ENCODE peak calls at places on chromosomes 3 and 15, in ten cellular contexts. V, B, C, D, Q, X, H, M, R and N are unnamed samples.

GRCh38 chr15:94524565-94524964 is 293.2 kb downstream of the MCTP2 start:
- DNase-seq in Q (no peak), H (no peak), X (no peak), R (no peak), B (no peak), M (no peak), C (peak; percentile 78), D (no peak), V (no peak), N (no peak)

GRCh38 chr3:150242220-150242938 is 165.7 kb upstream of the TSC22D2 start:
- DNase-seq in V (no peak), C (no peak), B (no peak), H (no peak), Q (no peak), R (no peak), M (no peak), D (no peak), X (no peak), N (no peak)

GRCh38 chr15:70065006-70065722 is 32.6 kb downstream of the TLE3 start:
- DNase-seq in X (no peak), H (no peak), C (no peak), R (no peak), M (no peak), Q (no peak), D (no peak), V (no peak), B (no peak), N (no peak)

GRCh38 chr3:158791259-158791920 is 10.5 kb upstream of the MFSD1 start:
- DNase-seq in M (no peak), B (peak; percentile 88), X (peak; percentile 51), H (no peak), V (no peak), D (peak; percentile 75), Q (no peak), C (peak; percentile 59), R (peak; percentile 67), N (peak; percentile 11)

GRCh38 chr15:60128000-60128376 is 123.9 kb downstream of the FOXB1 start:
- DNase-seq in X (no peak), H (no peak), M (no peak), R (peak; percentile 28), V (no peak), Q (no peak), D (peak; percentile 13), C (no peak), B (peak; percentile 37), N (no peak)

GRCh38 chr3:86982883-86983282 is 8.1 kb downstream of the VGLL3 start:
- DNase-seq in Q (no peak), X (peak; percentile 80), B (peak; percentile 94), C (no peak), R (no peak), V (no peak), D (no peak), H (no peak), M (no peak), N (no peak)

GRCh38 chr3:42182555-42182954 is 83.4 kb downstream of the CCK start:
- DNase-seq in X (peak; percentile 8), H (no peak), V (no peak), R (peak; percentile 66), M (no peak), B (peak; percentile 18), C (no peak), Q (no peak), D (no peak), N (no peak)

GRCh38 chr3:57803647-57804081 is 47.6 kb downstream of the SLMAP start:
- DNase-seq in V (no peak), D (peak; percentile 41), B (peak; percentile 89), H (no peak), R (peak; percentile 86), C (peak; percentile 98), Q (no peak), M (no peak), X (peak; percentile 68), N (no peak)

GRCh38 chr3:56361731-56362130 is 106.5 kb downstream of the ERC2 start:
- DNase-seq in R (no peak), H (no peak), X (no peak), V (no peak), D (no peak), M (no peak), C (peak; percentile 58), Q (no peak), B (no peak), N (no peak)

GRCh38 chr3:194928183-194928736 is 242.6 kb downstream of the FAM43A start:
- DNase-seq in D (no peak), B (peak; percentile 41), H (no peak), Q (no peak), V (peak; percentile 11), X (no peak), R (peak; percentile 36), M (no peak), C (peak; percentile 60), N (no peak)

GRCh38 chr3:194925614-194926013 is 239.9 kb downstream of the FAM43A start:
- DNase-seq in C (no peak), B (no peak), D (no peak), H (no peak), R (no peak), Q (no peak), V (peak; percentile 28), X (no peak), M (no peak), N (no peak)

GRCh38 chr3:194931366-194931765 is 245.7 kb downstream of the FAM43A start:
- DNase-seq in M (no peak), X (no peak), H (no peak), D (no peak), V (peak; percentile 52), R (no peak), Q (no peak), B (peak; percentile 39), C (no peak), N (no peak)

GRCh38 chr3:194930439-194931204 is 244.9 kb downstream of the FAM43A start:
- DNase-seq in C (peak; percentile 46), R (peak; percentile 58), M (no peak), H (no peak), B (peak; percentile 92), D (no peak), V (peak; percentile 59), Q (peak; percentile 53), X (peak; percentile 59), N (no peak)

DNA sequence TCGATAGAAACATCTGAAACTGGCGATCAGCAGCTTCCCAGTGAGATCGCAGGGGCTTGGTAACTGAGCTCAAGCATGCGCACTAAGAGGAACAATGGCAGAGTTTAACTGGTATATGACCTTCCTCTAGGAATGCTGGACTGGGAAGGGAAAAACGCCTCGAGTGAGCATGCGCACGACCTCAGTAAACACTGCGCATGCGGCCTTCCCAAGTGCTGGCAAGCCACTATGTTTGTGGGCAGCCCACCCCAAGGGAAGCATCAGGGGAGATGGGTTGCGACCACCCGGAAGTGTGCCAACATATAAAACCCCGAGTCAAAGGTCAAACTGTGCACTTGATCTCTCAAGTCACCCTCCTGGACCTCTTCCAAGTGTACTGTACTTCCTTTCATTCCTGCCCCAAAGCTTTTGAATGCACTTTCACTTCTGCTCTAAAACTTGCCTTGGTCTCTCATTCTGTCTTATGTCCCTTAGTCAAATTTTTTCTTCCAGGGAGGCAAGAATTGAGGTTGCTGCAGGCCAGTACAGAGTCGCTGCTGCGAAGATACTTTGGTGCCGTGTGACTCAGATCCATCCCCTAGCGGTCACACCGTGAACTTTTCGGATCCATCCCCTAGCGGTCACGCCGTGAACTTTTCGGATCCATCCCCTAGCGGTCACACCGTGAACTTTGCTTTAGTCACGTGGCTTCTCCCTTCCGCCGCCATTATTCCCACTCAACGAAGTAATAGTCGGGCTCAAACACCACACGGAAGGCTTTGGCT is 243.3 kb downstream of the FAM43A start:
- DNase-seq in M (peak; percentile 59), B (no peak), H (peak; percentile 23), Q (no peak), C (no peak), X (no peak), R (no peak), D (peak; percentile 33), V (peak; percentile 58), N (no peak)
- TF ChIP-seq CTCF in M (peak; percentile 87), B (peak; percentile 67), H (peak; percentile 68), Q (peak; percentile 43), C (peak; percentile 28), X (peak; percentile 39), R (peak; percentile 83), D (peak; percentile 54), V (no peak), N (no peak)

DNA sequence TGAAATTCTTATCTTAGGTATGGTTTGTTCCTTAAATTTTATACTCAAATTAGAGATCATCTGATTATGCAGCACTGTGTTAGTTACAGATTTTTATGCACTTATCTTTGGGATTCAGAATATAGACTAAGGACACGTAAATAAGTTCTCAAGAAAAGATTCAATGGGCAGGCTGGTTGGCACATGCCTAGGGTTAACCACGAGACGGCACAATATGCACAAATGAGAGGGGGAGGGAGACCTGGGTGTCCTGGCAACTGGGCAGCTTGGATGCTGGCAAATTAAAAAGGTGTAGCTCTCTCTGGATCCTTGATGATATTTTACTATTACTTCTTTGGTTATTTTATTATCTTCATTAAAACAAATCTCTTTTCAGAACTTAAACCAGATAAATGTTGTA is 672 bp downstream of the AADAC start:
- DNase-seq in C (peak; percentile 69), D (no peak), Q (no peak), R (no peak), B (no peak), X (no peak), M (no peak), H (no peak), V (no peak), N (no peak)
- TF ChIP-seq CTCF in C (peak; percentile 7), D (no peak), Q (no peak), R (no peak), B (no peak), X (no peak), M (no peak), H (no peak), V (no peak), N (no peak)

GRCh38 chr3:33884701-33885100 is 86.3 kb downstream of the PDCD6IP start:
- DNase-seq in M (no peak), R (no peak), H (no peak), C (no peak), D (no peak), B (no peak), V (no peak), Q (no peak), X (no peak), N (no peak)
- TF ChIP-seq CTCF in M (no peak), R (no peak), H (no peak), C (no peak), D (no peak), B (no peak), V (no peak), Q (no peak), X (no peak), N (no peak)

DNA sequence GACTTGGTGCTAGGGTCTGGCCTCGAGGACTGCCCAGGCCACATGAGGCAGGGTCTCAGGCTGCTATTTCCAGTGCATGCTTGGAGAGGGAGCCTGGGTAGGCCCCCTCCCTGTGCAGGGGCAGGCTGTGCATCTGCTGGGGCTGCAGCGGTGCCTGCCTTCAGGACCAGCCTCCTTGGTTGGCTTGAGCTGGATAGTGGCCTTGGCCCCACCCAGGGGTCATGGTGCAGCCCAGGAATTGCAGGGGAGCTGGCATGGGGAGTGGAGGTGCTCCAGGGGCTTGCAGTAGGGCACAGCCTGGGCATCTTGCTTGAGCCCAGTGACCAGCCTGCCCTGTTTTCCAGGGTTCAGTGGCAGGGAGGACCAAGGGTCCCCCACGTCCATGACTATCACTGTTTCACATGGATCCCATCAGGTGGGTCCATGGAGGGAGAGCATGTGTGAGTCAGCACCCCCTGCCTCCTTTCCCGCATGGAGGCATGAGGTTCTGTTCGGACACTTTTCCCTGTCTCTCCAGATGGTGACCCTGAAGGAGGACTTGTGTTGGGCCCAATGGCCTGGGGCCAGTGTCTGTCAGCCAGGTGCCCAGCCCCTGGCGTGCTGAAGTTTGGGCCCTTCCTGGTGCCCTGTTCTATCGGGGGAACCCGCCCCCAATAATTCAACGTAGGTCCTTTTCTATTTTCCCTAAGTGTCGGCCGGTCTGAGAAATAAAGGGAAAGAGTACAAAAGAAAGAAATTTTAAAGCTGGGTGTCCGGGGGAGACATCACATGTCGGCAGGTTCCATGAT is 218.6 kb downstream of the SNRPN start:
- DNase-seq in Q (no peak), C (no peak), X (no peak), H (no peak), R (no peak), V (peak; percentile 36), B (no peak), M (no peak), D (no peak), N (no peak)
- TF ChIP-seq CTCF in Q (no peak), C (no peak), X (no peak), H (no peak), R (no peak), V (no peak), B (no peak), M (no peak), D (no peak), N (no peak)